ENCODE peak calls at places on chromosomes 13 and 19, in six cellular contexts. R, W, I, T, F and P are unnamed samples.

GRCh38 chr13:112744306-112745021 is 54.6 kb downstream of the ATP11A start:
- DNase-seq in R (peak), W (no peak), I (no peak), T (no peak), F (no peak), P (no peak)

GRCh38 chr19:48925240-48925843 is 8.2 kb upstream of the DHDH start:
- DNase-seq in R (no peak), W (no peak), I (no peak), T (no peak), F (no peak), P (no peak)

GRCh38 chr19:14004619-14005380 is 1.3 kb downstream of the RFX1 start:
- DNase-seq in R (peak), W (no peak), I (no peak), T (no peak), F (peak), P (no peak)

GRCh38 chr13:111267784-111268183 is 52.7 kb upstream of the TEX29 start:
- DNase-seq in R (no peak), W (no peak), I (no peak), T (no peak), F (no peak), P (no peak)

GRCh38 chr19:54451997-54452396 is 3.0 kb downstream of the LENG8 start:
- DNase-seq in R (no peak), W (no peak), I (no peak), T (no peak), F (no peak), P (no peak)

GRCh38 chr13:24215732-24216131 is 55.2 kb downstream of the SPATA13 start:
- DNase-seq in R (no peak), W (peak), I (no peak), T (no peak), F (peak), P (no peak)

GRCh38 chr13:73109288-73109899 is 50.6 kb downstream of the KLF5 start:
- DNase-seq in R (no peak), W (no peak), I (no peak), T (no peak), F (no peak), P (no peak)

GRCh38 chr19:14006766-14007562 is 844 bp upstream of the RFX1 start:
- DNase-seq in R (peak), W (no peak), I (no peak), T (peak), F (no peak), P (no peak)

GRCh38 chr19:56245062-56245740 is 27.3 kb upstream of the EDDM13 start:
- DNase-seq in R (no peak), W (no peak), I (no peak), T (no peak), F (no peak), P (no peak)